ENCODE peak calls at places on chromosomes 3 and 15, in six cellular contexts. One of them, this sample, is unnamed.

GRCh38 chr3:128488995-128489859 is 3.8 kb downstream of the GATA2 start:
- DNase-seq in foreskin keratinocyte: no peak
- DNase-seq in left lung: no peak
- DNase-seq in testis: no peak
- DNase-seq in suprapubic skin: peak; percentile 71
- DNase-seq in CD8-positive, alpha-beta T cell: no peak
- DNase-seq in this sample: no peak

GRCh38 chr15:90553248-90553745 is 23.6 kb downstream of the CRTC3 start:
- DNase-seq in left lung: no peak
- DNase-seq in suprapubic skin: no peak
- DNase-seq in foreskin keratinocyte: no peak
- DNase-seq in CD8-positive, alpha-beta T cell: no peak
- DNase-seq in testis: no peak
- DNase-seq in this sample: no peak

GRCh38 chr3:185983495-185984141 is 45.8 kb upstream of the TRA2B start:
- DNase-seq in left lung: peak; percentile 61
- DNase-seq in CD8-positive, alpha-beta T cell: peak; percentile 41
- DNase-seq in testis: peak; percentile 90
- DNase-seq in suprapubic skin: peak; percentile 87
- DNase-seq in foreskin keratinocyte: no peak
- DNase-seq in this sample: no peak

GRCh38 chr3:112858410-112859069 is 11.9 kb upstream of the CD200R1L start:
- DNase-seq in foreskin keratinocyte: no peak
- DNase-seq in CD8-positive, alpha-beta T cell: no peak
- DNase-seq in left lung: no peak
- DNase-seq in testis: no peak
- DNase-seq in suprapubic skin: no peak
- DNase-seq in this sample: no peak

GRCh38 chr3:131361464-131362421 is 19.8 kb upstream of the NUDT16 start:
- DNase-seq in left lung: peak; percentile 96
- DNase-seq in suprapubic skin: peak; percentile 84
- DNase-seq in testis: peak; percentile 96
- DNase-seq in CD8-positive, alpha-beta T cell: no peak
- DNase-seq in foreskin keratinocyte: peak; percentile 44
- DNase-seq in this sample: peak; percentile 44

GRCh38 chr3:87335931-87336330 is 59.5 kb upstream of the POU1F1 start:
- DNase-seq in suprapubic skin: no peak
- DNase-seq in testis: no peak
- DNase-seq in CD8-positive, alpha-beta T cell: no peak
- DNase-seq in foreskin keratinocyte: no peak
- DNase-seq in left lung: no peak
- DNase-seq in this sample: no peak

GRCh38 chr3:42090973-42091731 is at the start of gene TRAK1:
- DNase-seq in testis: peak; percentile 83
- DNase-seq in foreskin keratinocyte: peak; percentile 92
- DNase-seq in left lung: no peak
- DNase-seq in CD8-positive, alpha-beta T cell: no peak
- DNase-seq in suprapubic skin: peak; percentile 65
- DNase-seq in this sample: peak; percentile 90

GRCh38 chr3:178536271-178537079 is at the start of gene KCNMB2:
- DNase-seq in CD8-positive, alpha-beta T cell: no peak
- DNase-seq in suprapubic skin: no peak
- DNase-seq in testis: no peak
- DNase-seq in left lung: no peak
- DNase-seq in foreskin keratinocyte: no peak
- DNase-seq in this sample: no peak

GRCh38 chr3:141812091-141812490 is 48.9 kb downstream of the GRK7 start:
- DNase-seq in testis: no peak
- DNase-seq in suprapubic skin: no peak
- DNase-seq in CD8-positive, alpha-beta T cell: no peak
- DNase-seq in foreskin keratinocyte: no peak
- DNase-seq in left lung: no peak
- DNase-seq in this sample: no peak

GRCh38 chr3:63814300-63814699 is 4.8 kb upstream of the C3orf49 start:
- DNase-seq in suprapubic skin: no peak
- DNase-seq in left lung: no peak
- DNase-seq in testis: no peak
- DNase-seq in foreskin keratinocyte: no peak
- DNase-seq in CD8-positive, alpha-beta T cell: no peak
- DNase-seq in this sample: no peak

GRCh38 chr3:51950899-51951298 is 4.3 kb upstream of the GPR62 start:
- DNase-seq in foreskin keratinocyte: no peak
- DNase-seq in left lung: no peak
- DNase-seq in testis: no peak
- DNase-seq in suprapubic skin: no peak
- DNase-seq in CD8-positive, alpha-beta T cell: no peak
- DNase-seq in this sample: no peak

GRCh38 chr3:159237221-159237620 is 435.4 kb downstream of the MFSD1 start:
- DNase-seq in suprapubic skin: no peak
- DNase-seq in left lung: no peak
- DNase-seq in CD8-positive, alpha-beta T cell: no peak
- DNase-seq in testis: no peak
- DNase-seq in foreskin keratinocyte: no peak
- DNase-seq in this sample: no peak

GRCh38 chr15:36682091-36682490 is 102.7 kb downstream of the CDIN1 start:
- DNase-seq in CD8-positive, alpha-beta T cell: no peak
- DNase-seq in foreskin keratinocyte: no peak
- DNase-seq in left lung: no peak
- DNase-seq in testis: no peak
- DNase-seq in suprapubic skin: no peak
- DNase-seq in this sample: no peak

GRCh38 chr15:29857196-29857595 is 34.9 kb upstream of the TJP1 start:
- DNase-seq in suprapubic skin: no peak
- DNase-seq in left lung: no peak
- DNase-seq in testis: no peak
- DNase-seq in CD8-positive, alpha-beta T cell: no peak
- DNase-seq in foreskin keratinocyte: no peak
- DNase-seq in this sample: no peak

GRCh38 chr15:29860872-29861271 is 38.6 kb upstream of the TJP1 start:
- DNase-seq in CD8-positive, alpha-beta T cell: no peak
- DNase-seq in testis: no peak
- DNase-seq in left lung: no peak
- DNase-seq in foreskin keratinocyte: no peak
- DNase-seq in suprapubic skin: no peak
- DNase-seq in this sample: no peak

GRCh38 chr15:29859293-29859692 is 37.0 kb upstream of the TJP1 start:
- DNase-seq in testis: no peak
- DNase-seq in suprapubic skin: no peak
- DNase-seq in CD8-positive, alpha-beta T cell: no peak
- DNase-seq in left lung: no peak
- DNase-seq in foreskin keratinocyte: no peak
- DNase-seq in this sample: no peak

GRCh38 chr15:29862271-29862670 is 40.0 kb upstream of the TJP1 start:
- DNase-seq in CD8-positive, alpha-beta T cell: no peak
- DNase-seq in testis: no peak
- DNase-seq in left lung: no peak
- DNase-seq in suprapubic skin: no peak
- DNase-seq in foreskin keratinocyte: no peak
- DNase-seq in this sample: no peak

GRCh38 chr15:29859981-29860745 is 37.9 kb upstream of the TJP1 start:
- DNase-seq in foreskin keratinocyte: no peak
- DNase-seq in testis: no peak
- DNase-seq in CD8-positive, alpha-beta T cell: no peak
- DNase-seq in left lung: no peak
- DNase-seq in suprapubic skin: no peak
- DNase-seq in this sample: no peak
- H3K27ac ChIP-seq in foreskin keratinocyte: no peak overlapping the region
- H3K27ac ChIP-seq in testis: no peak overlapping the region
- H3K27ac ChIP-seq in CD8-positive, alpha-beta T cell: no peak overlapping the region
- H3K27ac ChIP-seq in left lung: no peak overlapping the region
- H3K27ac ChIP-seq in suprapubic skin: no peak overlapping the region
- H3K27ac ChIP-seq in this sample: peak overlapping the region; percentile 38

GRCh38 chr3:72768976-72769375 is 79.3 kb downstream of the SHQ1 start:
- DNase-seq in CD8-positive, alpha-beta T cell: no peak
- DNase-seq in foreskin keratinocyte: no peak
- DNase-seq in testis: no peak
- DNase-seq in left lung: no peak
- DNase-seq in suprapubic skin: no peak
- DNase-seq in this sample: no peak
- H3K27ac ChIP-seq in CD8-positive, alpha-beta T cell: no peak overlapping the region
- H3K27ac ChIP-seq in foreskin keratinocyte: no peak overlapping the region
- H3K27ac ChIP-seq in testis: no peak overlapping the region
- H3K27ac ChIP-seq in left lung: no peak overlapping the region
- H3K27ac ChIP-seq in suprapubic skin: no peak overlapping the region
- H3K27ac ChIP-seq in this sample: no peak overlapping the region

GRCh38 chr3:11159421-11159904 is 5.2 kb downstream of the HRH1 start:
- DNase-seq in CD8-positive, alpha-beta T cell: no peak
- DNase-seq in testis: no peak
- DNase-seq in suprapubic skin: no peak
- DNase-seq in left lung: no peak
- DNase-seq in foreskin keratinocyte: no peak
- DNase-seq in this sample: peak; percentile 18
- H3K27ac ChIP-seq in CD8-positive, alpha-beta T cell: no peak overlapping the region
- H3K27ac ChIP-seq in testis: no peak overlapping the region
- H3K27ac ChIP-seq in suprapubic skin: peak overlapping the region; percentile 59
- H3K27ac ChIP-seq in left lung: no peak overlapping the region
- H3K27ac ChIP-seq in foreskin keratinocyte: no peak overlapping the region
- H3K27ac ChIP-seq in this sample: peak overlapping the region; percentile 36

GRCh38 chr3:170038434-170039110 is 777 bp downstream of the GPR160 start:
- DNase-seq in foreskin keratinocyte: no peak
- DNase-seq in left lung: peak; percentile 60
- DNase-seq in testis: no peak
- DNase-seq in CD8-positive, alpha-beta T cell: no peak
- DNase-seq in suprapubic skin: no peak
- DNase-seq in this sample: no peak
- H3K27ac ChIP-seq in foreskin keratinocyte: no peak overlapping the region
- H3K27ac ChIP-seq in left lung: peak overlapping the region; percentile 65
- H3K27ac ChIP-seq in testis: no peak overlapping the region
- H3K27ac ChIP-seq in CD8-positive, alpha-beta T cell: peak overlapping the region; percentile 45
- H3K27ac ChIP-seq in suprapubic skin: peak overlapping the region; percentile 53
- H3K27ac ChIP-seq in this sample: no peak overlapping the region

GRCh38 chr15:48645558-48646330 is at the start of gene FBN1:
- DNase-seq in testis: peak; percentile 84
- DNase-seq in left lung: peak; percentile 56
- DNase-seq in CD8-positive, alpha-beta T cell: no peak
- DNase-seq in foreskin keratinocyte: peak; percentile 46
- DNase-seq in suprapubic skin: peak; percentile 87
- DNase-seq in this sample: no peak

GRCh38 chr15:48644498-48644826 is 1.0 kb downstream of the FBN1 start:
- DNase-seq in suprapubic skin: no peak
- DNase-seq in foreskin keratinocyte: no peak
- DNase-seq in left lung: no peak
- DNase-seq in CD8-positive, alpha-beta T cell: no peak
- DNase-seq in testis: peak; percentile 32
- DNase-seq in this sample: no peak

GRCh38 chr15:48647963-48648362 is 2.5 kb upstream of the FBN1 start:
- DNase-seq in CD8-positive, alpha-beta T cell: no peak
- DNase-seq in left lung: no peak
- DNase-seq in suprapubic skin: no peak
- DNase-seq in foreskin keratinocyte: no peak
- DNase-seq in testis: no peak
- DNase-seq in this sample: no peak

GRCh38 chr15:48644827-48645557 is 517 bp downstream of the FBN1 start:
- DNase-seq in suprapubic skin: no peak
- DNase-seq in foreskin keratinocyte: peak; percentile 36
- DNase-seq in CD8-positive, alpha-beta T cell: no peak
- DNase-seq in left lung: peak; percentile 44
- DNase-seq in testis: peak; percentile 44
- DNase-seq in this sample: no peak

DNA sequence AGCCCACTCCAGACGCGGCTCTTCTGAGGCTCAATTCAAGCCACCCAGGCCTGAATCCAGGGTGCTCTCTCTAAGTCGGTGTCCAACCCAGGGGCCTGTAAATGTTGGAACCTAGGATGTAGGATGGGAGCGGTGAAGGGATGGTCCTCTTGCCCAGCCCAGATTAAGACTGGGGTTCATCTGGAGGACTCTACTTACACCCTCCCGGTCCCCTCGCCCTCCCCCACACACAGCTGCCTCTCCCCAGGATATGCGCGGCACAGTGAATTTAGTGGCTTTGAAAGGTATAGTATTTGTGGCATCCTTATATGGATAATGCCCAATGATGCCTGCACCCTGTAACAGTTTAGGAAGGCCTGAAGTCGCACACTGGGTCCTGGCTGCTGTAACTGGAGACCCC is 855 bp upstream of the FBN1 start:
- DNase-seq in left lung: no peak
- DNase-seq in foreskin keratinocyte: no peak
- DNase-seq in testis: no peak
- DNase-seq in suprapubic skin: no peak
- DNase-seq in CD8-positive, alpha-beta T cell: no peak
- DNase-seq in this sample: no peak
- H3K27ac ChIP-seq in left lung: peak overlapping the region; percentile 89
- H3K27ac ChIP-seq in foreskin keratinocyte: no peak overlapping the region
- H3K27ac ChIP-seq in testis: peak overlapping the region; percentile 96
- H3K27ac ChIP-seq in suprapubic skin: peak overlapping the region; percentile 86
- H3K27ac ChIP-seq in CD8-positive, alpha-beta T cell: no peak overlapping the region
- H3K27ac ChIP-seq in this sample: no peak overlapping the region

GRCh38 chr3:71031151-71031550 is 552.4 kb downstream of the FOXP1 start:
- DNase-seq in foreskin keratinocyte: no peak
- DNase-seq in testis: no peak
- DNase-seq in suprapubic skin: no peak
- DNase-seq in left lung: no peak
- DNase-seq in CD8-positive, alpha-beta T cell: no peak
- DNase-seq in this sample: no peak

GRCh38 chr3:71030748-71031147 is 552.8 kb downstream of the FOXP1 start:
- DNase-seq in suprapubic skin: no peak
- DNase-seq in left lung: no peak
- DNase-seq in testis: no peak
- DNase-seq in foreskin keratinocyte: no peak
- DNase-seq in CD8-positive, alpha-beta T cell: no peak
- DNase-seq in this sample: no peak

GRCh38 chr3:71029770-71030169 is 553.8 kb downstream of the FOXP1 start:
- DNase-seq in CD8-positive, alpha-beta T cell: no peak
- DNase-seq in foreskin keratinocyte: no peak
- DNase-seq in left lung: no peak
- DNase-seq in testis: no peak
- DNase-seq in suprapubic skin: no peak
- DNase-seq in this sample: no peak

GRCh38 chr3:71033681-71034220 is 549.8 kb downstream of the FOXP1 start:
- DNase-seq in testis: no peak
- DNase-seq in foreskin keratinocyte: no peak
- DNase-seq in CD8-positive, alpha-beta T cell: no peak
- DNase-seq in suprapubic skin: no peak
- DNase-seq in left lung: no peak
- DNase-seq in this sample: no peak

GRCh38 chr3:71031914-71032521 is 551.5 kb downstream of the FOXP1 start:
- DNase-seq in suprapubic skin: no peak
- DNase-seq in testis: no peak
- DNase-seq in CD8-positive, alpha-beta T cell: no peak
- DNase-seq in left lung: no peak
- DNase-seq in foreskin keratinocyte: no peak
- DNase-seq in this sample: no peak
- H3K27ac ChIP-seq in suprapubic skin: no peak overlapping the region
- H3K27ac ChIP-seq in testis: no peak overlapping the region
- H3K27ac ChIP-seq in CD8-positive, alpha-beta T cell: no peak overlapping the region
- H3K27ac ChIP-seq in left lung: peak overlapping the region; percentile 36
- H3K27ac ChIP-seq in foreskin keratinocyte: no peak overlapping the region
- H3K27ac ChIP-seq in this sample: no peak overlapping the region